ENCODE peak calls at places on chromosomes 1 and 21, in eight cellular contexts. S is stimulated activated CD4-positive, alpha-beta T cell treated with anti-CD3 and anti-CD28 coated beads, Interleukin-1b, Interleukin-23, amount 100 ng/mL, for 4 hours; U is OCI-LY7; W is sigmoid colon; J is AG10803; Q is substantia nigra; K is T-cell; A is frontal cortex. B is an unnamed sample.

GRCh38 chr1:88935522-88936222 is 44.3 kb upstream of the GTF2B start:
- DNase-seq in W (no peak), K (no peak), J (peak), A (peak), U (peak), S (no peak), Q (no peak), B (no peak)

GRCh38 chr1:225299624-225300023 is 128.2 kb downstream of the LBR start:
- DNase-seq in U (no peak), A (no peak), K (no peak), S (no peak), J (no peak), Q (no peak), W (no peak), B (no peak)

GRCh38 chr1:232252719-232253118 is 377.2 kb downstream of the SIPA1L2 start:
- DNase-seq in J (no peak), Q (no peak), A (no peak), U (no peak), W (no peak), S (no peak), K (no peak), B (no peak)

GRCh38 chr1:176989754-176990153 is 174.8 kb downstream of the ASTN1 start:
- DNase-seq in Q (no peak), J (no peak), S (no peak), W (no peak), A (no peak), U (no peak), K (no peak), B (no peak)

GRCh38 chr21:31098576-31099005 is 60.3 kb upstream of the KRTAP19-8 start:
- DNase-seq in A (peak), K (peak), S (peak), W (peak), Q (no peak), U (peak), J (peak), B (no peak)

GRCh38 chr1:205172729-205173366 is 38.7 kb downstream of the DSTYK start:
- DNase-seq in Q (no peak), U (no peak), A (no peak), W (no peak), S (no peak), J (peak), K (no peak), B (no peak)

GRCh38 chr1:6627841-6628545 is 3.3 kb downstream of the THAP3 start:
- DNase-seq in A (no peak), J (no peak), S (no peak), U (no peak), W (no peak), K (no peak), Q (no peak), B (no peak)

GRCh38 chr1:14970799-14971141 is 182.8 kb upstream of the TMEM51 start:
- DNase-seq in U (no peak), J (peak), Q (no peak), K (no peak), W (no peak), S (no peak), A (no peak), B (no peak)

GRCh38 chr1:203765029-203765837 is at the start of gene LAX1:
- DNase-seq in S (peak), K (peak), Q (no peak), U (peak), A (no peak), J (no peak), W (no peak), B (no peak)